ENCODE peak calls at places on chromosomes 13 and 19, in nine cellular contexts. Y is posterior vena cava; C is NCI-H1436; X is mesendoderm; W is GM18507; S is stimulated activated CD8-positive, alpha-beta memory T cell treated with anti-CD3 and anti-CD28 coated beads, Interleukin-7, amount 100 ng/mL, for 4 hours; L is DMS79 treated with DMSO at 0.1 percent for 48 hours; T is neuronal stem cell; F is activated effector memory CD4-positive, alpha-beta T cell treated with anti-CD3 and anti-CD28 coated beads, Interleukin-2, amount 50 U/mL, for 16 hours. U is an unnamed sample.

GRCh38 chr19:18401580-18402112 is 4.2 kb upstream of the LRRC25 start:
- DNase-seq in X (peak), F (no peak), C (no peak), T (no peak), W (no peak), L (no peak), Y (peak), S (no peak), U (peak)

GRCh38 chr19:47227347-47228167 is 3.4 kb downstream of the BBC3 start:
- DNase-seq in Y (peak), C (no peak), L (peak), T (peak), X (peak), F (peak), W (no peak), S (no peak), U (peak)

GRCh38 chr19:39125554-39126311 is at the start of gene PAK4:
- DNase-seq in Y (peak), T (peak), L (peak), S (peak), W (peak), F (peak), X (peak), C (peak), U (peak)

GRCh38 chr13:66723606-66724005 is 506.5 kb downstream of the PCDH9 start:
- DNase-seq in L (no peak), W (no peak), X (no peak), F (no peak), T (no peak), Y (no peak), S (no peak), C (no peak), U (no peak)

GRCh38 chr19:52286256-52286655 is 10.7 kb upstream of the ZNF480 start:
- DNase-seq in T (no peak), F (no peak), W (no peak), X (no peak), S (no peak), Y (no peak), C (no peak), L (no peak), U (no peak)

GRCh38 chr19:38661166-38661565 is 13.7 kb downstream of the ACTN4 start:
- DNase-seq in T (no peak), W (no peak), S (no peak), F (no peak), C (no peak), L (no peak), X (no peak), Y (no peak), U (no peak)

GRCh38 chr13:32150794-32151193 is 119.2 kb downstream of the FRY start:
- DNase-seq in C (no peak), T (no peak), Y (peak), F (no peak), S (no peak), W (no peak), L (no peak), X (no peak), U (no peak)

GRCh38 chr19:10086904-10087256 is 763 bp downstream of the SHFL start:
- DNase-seq in F (peak), L (no peak), S (no peak), Y (no peak), W (no peak), C (no peak), T (no peak), X (no peak), U (no peak)

GRCh38 chr19:15779756-15780476 is 7.5 kb upstream of the OR10H5 start:
- DNase-seq in C (no peak), T (no peak), W (no peak), S (no peak), X (no peak), Y (peak), F (peak), L (peak), U (no peak)

GRCh38 chr19:49340069-49340864 is 5.1 kb downstream of the CD37 start:
- DNase-seq in W (peak), X (peak), T (no peak), Y (peak), S (no peak), L (no peak), F (peak), C (peak), U (no peak)

GRCh38 chr19:10565567-10566407 is at the start of gene KRI1:
- DNase-seq in W (peak), X (peak), Y (peak), F (peak), L (peak), T (peak), S (peak), C (peak), U (peak)

U was measured in endothelial cell.